ENCODE peak calls at places on chromosomes 2 and 18, in four cellular contexts. One of them, this sample, is unnamed.

GRCh38 chr18:3340682-3341097 is 78.8 kb downstream of the MYL12B start:
- DNase-seq in HepG2: no peak
- DNase-seq in K562: no peak
- DNase-seq in GM12878: no peak
- DNase-seq in this sample: peak

GRCh38 chr2:144201868-144202468 is 318.0 kb downstream of the ZEB2 start:
- DNase-seq in HepG2: no peak
- DNase-seq in K562: no peak
- DNase-seq in GM12878: no peak
- DNase-seq in this sample: no peak

GRCh38 chr18:11052800-11053199 is 96.6 kb downstream of the PIEZO2 start:
- DNase-seq in HepG2: no peak
- DNase-seq in K562: no peak
- DNase-seq in GM12878: no peak
- DNase-seq in this sample: no peak

GRCh38 chr2:98778153-98778552 is 47.2 kb upstream of the MGAT4A start:
- DNase-seq in HepG2: no peak
- DNase-seq in K562: no peak
- DNase-seq in GM12878: no peak
- DNase-seq in this sample: no peak

GRCh38 chr2:208608436-208608835 is 201.8 kb downstream of the PTH2R start:
- DNase-seq in HepG2: no peak
- DNase-seq in K562: no peak
- DNase-seq in GM12878: no peak
- DNase-seq in this sample: no peak

GRCh38 chr2:38960609-38961320 is 71.1 kb downstream of the ARHGEF33 start:
- DNase-seq in HepG2: no peak
- DNase-seq in K562: no peak
- DNase-seq in GM12878: no peak
- DNase-seq in this sample: no peak

GRCh38 chr2:173150087-173150486 is 74.4 kb downstream of the MAP3K20 start:
- DNase-seq in HepG2: no peak
- DNase-seq in K562: no peak
- DNase-seq in GM12878: no peak
- DNase-seq in this sample: no peak

GRCh38 chr2:2108756-2109155 is 222.3 kb downstream of the MYT1L start:
- DNase-seq in HepG2: no peak
- DNase-seq in K562: no peak
- DNase-seq in GM12878: no peak
- DNase-seq in this sample: no peak

GRCh38 chr2:54396107-54396506 is 60.0 kb upstream of the SPTBN1 start:
- DNase-seq in HepG2: no peak
- DNase-seq in K562: no peak
- DNase-seq in GM12878: no peak
- DNase-seq in this sample: no peak

GRCh38 chr2:108884629-108885028 is 98.1 kb downstream of the CCDC138 start:
- DNase-seq in HepG2: no peak
- DNase-seq in K562: no peak
- DNase-seq in GM12878: no peak
- DNase-seq in this sample: no peak

GRCh38 chr2:31513553-31513952 is 67.2 kb downstream of the SRD5A2 start:
- DNase-seq in HepG2: no peak
- DNase-seq in K562: no peak
- DNase-seq in GM12878: no peak
- DNase-seq in this sample: no peak

GRCh38 chr2:230885467-230886130 is 20.9 kb downstream of the ITM2C start:
- DNase-seq in HepG2: no peak
- DNase-seq in K562: no peak
- DNase-seq in GM12878: no peak
- DNase-seq in this sample: peak

GRCh38 chr2:44776924-44777480 is 164.5 kb upstream of the SIX3 start:
- DNase-seq in HepG2: no peak
- DNase-seq in K562: no peak
- DNase-seq in GM12878: no peak
- DNase-seq in this sample: no peak

GRCh38 chr2:238513346-238513745 is 86.6 kb downstream of the ASB1 start:
- DNase-seq in HepG2: peak
- DNase-seq in K562: peak
- DNase-seq in GM12878: no peak
- DNase-seq in this sample: peak

GRCh38 chr2:241309684-241310117 is 5.8 kb downstream of the HDLBP start:
- DNase-seq in HepG2: no peak
- DNase-seq in K562: no peak
- DNase-seq in GM12878: peak
- DNase-seq in this sample: no peak

GRCh38 chr18:77065221-77065981 is 67.2 kb downstream of the MBP start:
- DNase-seq in HepG2: no peak
- DNase-seq in K562: no peak
- DNase-seq in GM12878: peak
- DNase-seq in this sample: no peak
- TF ChIP-seq BHLHE40 in HepG2: no peak
- TF ChIP-seq BHLHE40 in K562: no peak
- TF ChIP-seq BHLHE40 in GM12878: peak
- TF ChIP-seq BHLHE40 in this sample: no peak

DNA sequence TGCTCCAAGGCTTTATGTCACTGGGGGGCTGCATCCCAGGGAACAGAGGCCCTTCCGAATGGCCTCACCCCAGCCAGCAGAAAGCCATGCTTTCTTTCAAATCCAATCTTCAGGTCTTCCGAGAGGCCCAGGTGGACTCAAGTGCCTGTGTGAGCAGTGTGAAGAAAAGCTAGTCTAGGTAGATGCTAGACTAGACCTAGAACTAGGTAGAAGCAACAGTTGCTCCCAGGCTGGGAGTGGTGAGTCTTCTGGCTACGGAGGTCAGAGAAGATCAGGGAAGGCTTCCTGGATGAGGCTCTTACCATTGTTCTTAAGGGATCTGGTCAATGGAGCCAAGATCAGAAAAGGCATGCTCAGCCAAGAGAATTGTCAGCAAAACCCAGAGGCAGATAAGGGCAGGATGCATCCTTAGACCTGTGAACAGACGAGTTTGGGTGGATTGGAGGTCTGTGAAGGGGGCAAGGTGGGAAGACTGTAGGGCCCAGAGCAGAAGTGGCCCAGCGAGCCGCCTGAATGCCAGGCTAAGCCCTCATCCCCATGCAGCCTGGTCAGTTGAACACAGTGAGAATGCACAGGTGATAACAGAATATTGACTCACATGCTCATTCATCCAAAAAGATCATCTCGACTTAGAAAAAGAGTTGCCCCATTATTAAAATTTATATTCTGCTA is 110.8 kb downstream of the SMAD7 start:
- DNase-seq in HepG2: no peak
- DNase-seq in K562: no peak
- DNase-seq in GM12878: no peak
- DNase-seq in this sample: no peak
- TF ChIP-seq TARDBP in HepG2: no peak
- TF ChIP-seq TARDBP in K562: no peak
- TF ChIP-seq TARDBP in GM12878: no peak
- TF ChIP-seq TARDBP in this sample: no peak

DNA sequence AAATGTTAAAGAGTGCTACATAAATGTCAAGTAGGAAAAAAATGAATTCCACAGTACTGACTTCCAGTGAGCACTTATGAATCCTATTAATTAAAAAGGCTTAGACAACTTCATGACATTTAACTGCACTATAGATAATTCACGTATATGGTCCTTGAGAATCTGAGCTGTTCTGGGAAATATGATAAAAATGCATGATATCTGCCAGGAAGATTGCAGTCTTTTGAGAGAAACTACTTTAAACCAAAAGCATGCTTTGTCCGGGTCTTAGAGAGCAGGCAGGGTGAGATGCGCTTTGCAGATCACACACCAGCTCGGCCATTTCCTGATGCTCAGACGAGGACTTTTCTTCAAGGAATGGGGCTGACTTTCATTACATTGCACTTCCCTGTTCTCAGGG is 42.6 kb downstream of the CMPK2 start:
- DNase-seq in HepG2: no peak
- DNase-seq in K562: no peak
- DNase-seq in GM12878: no peak
- DNase-seq in this sample: no peak
- TF ChIP-seq BHLHE40 in HepG2: no peak
- TF ChIP-seq BHLHE40 in K562: no peak
- TF ChIP-seq BHLHE40 in GM12878: no peak
- TF ChIP-seq BHLHE40 in this sample: no peak

DNA sequence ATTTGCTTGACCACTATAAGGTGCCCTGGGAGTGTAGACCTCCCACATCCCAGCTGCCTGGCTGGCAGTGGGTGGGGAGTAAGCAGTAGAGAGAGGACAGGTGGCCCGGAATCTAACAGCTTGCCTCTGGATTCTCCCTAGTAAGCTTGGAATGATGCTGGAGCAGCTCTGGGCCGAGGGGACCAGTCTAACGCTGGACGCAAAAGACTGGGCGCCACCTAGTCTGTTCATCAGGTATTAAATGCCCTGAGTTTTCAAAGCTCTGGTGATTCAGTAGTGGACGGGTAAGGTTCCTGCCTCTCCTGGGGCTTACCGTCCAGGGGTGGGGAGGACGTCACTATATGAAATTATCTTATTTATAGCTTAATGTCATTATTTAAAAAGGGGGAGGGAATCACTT is 648 bp upstream of the LYPD6B start:
- DNase-seq in HepG2: no peak
- DNase-seq in K562: no peak
- DNase-seq in GM12878: no peak
- DNase-seq in this sample: no peak
- TF ChIP-seq TARDBP in HepG2: no peak
- TF ChIP-seq TARDBP in K562: no peak
- TF ChIP-seq TARDBP in GM12878: no peak
- TF ChIP-seq TARDBP in this sample: no peak